ENCODE peak calls at places on chromosomes 13 and 19, in eight cellular contexts. E, B, P, D, S, A, R and F are unnamed samples.

GRCh38 chr13:27909378-27909777 is 10.4 kb upstream of the PDX1 start:
- DNase-seq in E (no peak), B (no peak), P (no peak), D (no peak), S (no peak), A (no peak), R (no peak), F (no peak)

GRCh38 chr13:68160466-68160865 is 930.3 kb upstream of the PCDH9 start:
- DNase-seq in E (no peak), B (peak), P (no peak), D (no peak), S (no peak), A (no peak), R (peak), F (no peak)

GRCh38 chr13:46288570-46289259 is 77.0 kb downstream of the LRRC63 start:
- DNase-seq in E (no peak), B (peak), P (peak), D (peak), S (no peak), A (no peak), R (peak), F (no peak)

GRCh38 chr13:24039621-24040475 is 120.7 kb upstream of the SPATA13 start:
- DNase-seq in E (no peak), B (no peak), P (no peak), D (no peak), S (no peak), A (no peak), R (no peak), F (no peak)

GRCh38 chr13:70189981-70190380 is 81.7 kb upstream of the KLHL1 start:
- DNase-seq in E (no peak), B (no peak), P (no peak), D (no peak), S (no peak), A (no peak), R (no peak), F (no peak)

GRCh38 chr13:23087884-23088283 is 92.9 kb upstream of the SGCG start:
- DNase-seq in E (no peak), B (peak), P (peak), D (no peak), S (no peak), A (no peak), R (peak), F (no peak)

GRCh38 chr13:94660695-94661324 is 51.5 kb downstream of the SOX21 start:
- DNase-seq in E (no peak), B (peak), P (no peak), D (peak), S (no peak), A (no peak), R (peak), F (no peak)

GRCh38 chr13:50123515-50123861 is 108.2 kb downstream of the KCNRG start:
- DNase-seq in E (no peak), B (no peak), P (no peak), D (no peak), S (no peak), A (no peak), R (no peak), F (no peak)

GRCh38 chr13:40060318-40061007 is 405.0 kb downstream of the COG6 start:
- DNase-seq in E (no peak), B (peak), P (no peak), D (peak), S (no peak), A (peak), R (peak), F (no peak)

GRCh38 chr19:29485293-29485692 is 40.5 kb upstream of the VSTM2B start:
- DNase-seq in E (no peak), B (no peak), P (no peak), D (no peak), S (peak), A (no peak), R (no peak), F (peak)

GRCh38 chr19:44816301-44816700 is 7.4 kb downstream of the BCAM start:
- DNase-seq in E (no peak), B (no peak), P (no peak), D (no peak), S (no peak), A (no peak), R (no peak), F (no peak)

GRCh38 chr19:7779631-7780486 is 16.8 kb downstream of the CLEC4M start:
- DNase-seq in E (no peak), B (no peak), P (no peak), D (no peak), S (no peak), A (no peak), R (no peak), F (peak)

GRCh38 chr19:56869886-56870285 is 29.4 kb upstream of the PEG3 start:
- DNase-seq in E (no peak), B (no peak), P (no peak), D (no peak), S (no peak), A (no peak), R (no peak), F (no peak)

GRCh38 chr19:33868821-33869412 is 72.2 kb downstream of the KCTD15 start:
- DNase-seq in E (no peak), B (peak), P (peak), D (no peak), S (peak), A (peak), R (no peak), F (no peak)

GRCh38 chr19:57620673-57621348 is 6.8 kb downstream of the ZNF134 start:
- DNase-seq in E (no peak), B (peak), P (no peak), D (no peak), S (no peak), A (no peak), R (peak), F (no peak)

GRCh38 chr19:6429419-6430221 is 3.9 kb downstream of the SLC25A41 start:
- DNase-seq in E (no peak), B (no peak), P (no peak), D (no peak), S (no peak), A (no peak), R (no peak), F (no peak)

GRCh38 chr19:43720936-43721335 is 5.1 kb downstream of the IRGC start:
- DNase-seq in E (no peak), B (no peak), P (no peak), D (no peak), S (no peak), A (no peak), R (peak), F (no peak)

GRCh38 chr19:52464798-52465470 is 11.6 kb downstream of the ZNF578 start:
- DNase-seq in E (no peak), B (no peak), P (peak), D (no peak), S (no peak), A (no peak), R (no peak), F (no peak)

GRCh38 chr13:94435604-94436226 is 43.8 kb downstream of the DCT start:
- DNase-seq in E (no peak), B (peak), P (peak), D (peak), S (no peak), A (no peak), R (peak), F (no peak)

GRCh38 chr13:45658586-45659235 is 43.2 kb upstream of the ERICH6B start:
- DNase-seq in E (no peak), B (peak), P (no peak), D (peak), S (no peak), A (no peak), R (peak), F (no peak)

GRCh38 chr19:12733369-12733896 is 1.1 kb downstream of the TRIR start:
- DNase-seq in E (peak), B (peak), P (no peak), D (no peak), S (no peak), A (no peak), R (peak), F (no peak)

DNA sequence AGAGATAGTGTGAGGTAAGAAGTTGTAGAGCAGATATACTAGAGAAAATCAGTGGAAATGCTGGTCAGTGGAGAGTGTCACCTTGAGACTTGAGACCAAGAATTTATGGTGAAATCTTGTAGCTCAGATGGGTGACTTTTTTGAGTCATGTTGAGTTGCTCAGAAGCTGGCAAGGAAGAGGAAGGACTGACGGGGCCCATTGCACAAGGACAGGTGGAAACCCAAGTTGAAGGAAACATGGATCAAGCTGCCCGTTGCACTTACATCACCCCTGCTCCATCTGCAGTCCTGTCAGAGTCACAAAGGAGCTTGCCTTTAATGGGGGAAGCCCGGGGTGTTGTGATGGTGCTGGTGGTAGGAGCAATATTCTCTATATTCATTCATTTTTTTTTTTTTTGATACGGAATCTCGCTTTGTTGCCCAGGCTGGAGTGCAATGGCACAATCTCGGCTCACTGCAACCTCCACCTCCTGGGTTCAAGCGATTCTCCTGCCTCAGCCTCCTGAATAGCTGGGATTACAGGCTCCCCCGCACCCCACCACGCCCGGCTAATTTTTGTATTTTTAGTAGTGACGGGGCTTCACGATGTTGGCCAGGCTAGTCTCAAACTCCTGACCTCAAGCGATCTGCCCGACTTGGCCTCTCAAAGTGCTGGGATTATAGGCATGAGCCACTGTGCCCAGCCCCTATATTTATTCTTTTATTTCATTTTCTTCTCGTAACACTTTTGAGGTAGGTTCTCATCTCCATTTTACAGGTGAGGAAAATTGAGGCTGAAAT is 27.4 kb downstream of the UBAC2 start:
- DNase-seq in E (no peak), B (no peak), P (no peak), D (no peak), S (no peak), A (no peak), R (no peak), F (no peak)
- H3K4me3 ChIP-seq in E (no peak), B (no peak), P (no peak), D (no peak), S (no peak), A (no peak), R (no peak), F (no peak)

GRCh38 chr19:1924320-1924961 is 16.5 kb upstream of the CSNK1G2 start:
- DNase-seq in E (no peak), B (no peak), P (no peak), D (no peak), S (no peak), A (no peak), R (no peak), F (no peak)

GRCh38 chr19:1923319-1923718 is 17.7 kb upstream of the CSNK1G2 start:
- DNase-seq in E (no peak), B (no peak), P (no peak), D (no peak), S (no peak), A (no peak), R (no peak), F (no peak)

GRCh38 chr19:1922803-1923202 is 17.6 kb downstream of the ADAT3 start:
- DNase-seq in E (no peak), B (no peak), P (no peak), D (no peak), S (no peak), A (no peak), R (no peak), F (no peak)

GRCh38 chr19:1929051-1929742 is 11.8 kb upstream of the CSNK1G2 start:
- DNase-seq in E (peak), B (peak), P (peak), D (no peak), S (peak), A (peak), R (peak), F (peak)

DNA sequence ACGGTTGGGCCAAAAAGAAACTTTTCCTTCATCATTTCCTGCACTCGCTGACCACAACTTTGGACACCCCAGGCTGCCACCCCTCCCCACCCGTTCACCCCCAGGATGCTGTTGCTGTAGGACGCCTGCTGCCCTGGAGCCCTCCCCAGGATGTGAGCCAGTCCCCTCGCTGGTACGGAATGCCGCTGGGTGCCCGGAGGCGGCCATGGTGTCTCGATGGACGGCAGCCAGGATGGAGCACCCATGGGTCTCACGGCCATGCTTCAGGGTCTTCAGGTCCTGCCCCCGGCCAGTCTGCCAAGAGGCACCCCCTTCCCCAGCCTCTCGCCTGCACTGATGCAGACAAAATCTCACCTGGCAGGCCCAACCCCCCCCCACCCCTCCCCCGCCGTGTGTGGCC is 15.4 kb upstream of the CSNK1G2 start:
- DNase-seq in E (no peak), B (no peak), P (no peak), D (no peak), S (no peak), A (no peak), R (no peak), F (no peak)
- TF ChIP-seq CTCF in E (no peak), B (no peak), P (no peak), D (no peak), S (no peak), A (no peak), R (no peak), F (no peak)

GRCh38 chr19:16596399-16596798 is 24.2 kb upstream of the SLC35E1 start:
- DNase-seq in E (no peak), B (no peak), P (no peak), D (no peak), S (no peak), A (no peak), R (no peak), F (no peak)

GRCh38 chr19:16593181-16593580 is 21.0 kb upstream of the SLC35E1 start:
- DNase-seq in E (no peak), B (no peak), P (no peak), D (no peak), S (no peak), A (no peak), R (no peak), F (no peak)

GRCh38 chr19:16595097-16595496 is 22.9 kb upstream of the SLC35E1 start:
- DNase-seq in E (no peak), B (no peak), P (no peak), D (no peak), S (no peak), A (no peak), R (no peak), F (no peak)

GRCh38 chr19:16594131-16594586 is 21.9 kb upstream of the SLC35E1 start:
- DNase-seq in E (no peak), B (no peak), P (no peak), D (no peak), S (no peak), A (no peak), R (no peak), F (no peak)

DNA sequence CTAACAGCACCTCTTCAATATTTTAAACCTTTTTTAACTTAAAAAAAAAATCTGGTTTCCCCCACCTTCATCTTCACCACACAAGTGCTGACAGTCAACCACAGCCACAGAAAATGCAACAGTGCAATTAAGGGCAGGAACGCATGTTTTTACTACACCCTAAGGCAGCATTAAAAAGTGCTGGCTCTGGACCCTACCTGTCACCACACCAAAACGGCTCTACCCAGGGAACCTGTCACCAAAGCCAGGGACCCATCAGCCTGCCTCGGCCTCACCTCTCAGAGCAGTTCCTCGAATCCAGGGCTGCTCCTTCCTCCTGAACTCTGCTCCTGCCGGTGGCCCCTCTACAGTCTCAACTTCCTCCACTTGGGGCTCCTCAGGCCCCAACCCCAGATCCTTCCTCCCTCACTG is 22.5 kb upstream of the SLC35E1 start:
- DNase-seq in E (no peak), B (no peak), P (no peak), D (no peak), S (no peak), A (no peak), R (no peak), F (no peak)
- H3K4me3 ChIP-seq in E (no peak), B (no peak), P (no peak), D (no peak), S (no peak), A (no peak), R (no peak), F (no peak)

DNA sequence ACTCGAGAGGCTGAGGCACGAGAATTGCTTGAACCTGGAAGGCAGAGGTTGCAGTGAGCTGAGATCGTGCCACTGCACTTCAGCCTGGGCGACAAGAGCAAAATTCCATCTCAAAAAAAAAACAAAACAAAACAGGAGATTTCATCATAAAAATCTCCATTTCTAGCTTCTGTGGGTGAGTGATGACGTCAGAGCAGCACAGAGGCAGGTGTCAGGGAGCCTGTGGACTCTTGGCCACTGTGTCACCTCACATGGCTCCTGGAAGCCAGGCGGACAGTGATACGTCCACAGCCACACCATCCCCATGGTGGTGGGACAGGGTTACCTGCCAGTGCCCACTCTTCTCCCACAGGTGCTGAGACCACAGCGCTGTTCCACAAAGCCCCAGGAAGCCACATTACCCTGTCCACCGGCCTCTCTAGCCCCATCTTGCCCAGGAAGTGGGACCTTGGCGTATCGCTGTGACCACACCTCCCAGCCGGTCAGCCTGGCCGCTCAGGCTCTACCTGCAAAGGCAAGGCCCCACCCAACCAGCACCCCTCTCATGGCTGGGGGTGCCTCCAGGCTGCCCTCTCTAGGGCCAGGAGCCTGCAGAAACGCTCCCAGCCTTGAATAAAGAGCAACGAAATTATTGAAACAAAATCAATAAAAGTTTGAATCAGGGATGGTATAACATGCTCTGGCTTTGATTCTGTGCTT is 2.5 kb upstream of the FXYD3 start:
- DNase-seq in E (no peak), B (no peak), P (no peak), D (no peak), S (no peak), A (no peak), R (no peak), F (no peak)
- TF ChIP-seq CTCF in E (no peak), B (no peak), P (no peak), D (no peak), S (no peak), A (no peak), R (no peak), F (no peak)

GRCh38 chr13:32305646-32306045 is 9.5 kb downstream of the ZAR1L start:
- DNase-seq in E (no peak), B (no peak), P (no peak), D (no peak), S (no peak), A (no peak), R (no peak), F (no peak)

GRCh38 chr13:32309312-32309711 is 5.9 kb downstream of the ZAR1L start:
- DNase-seq in E (no peak), B (no peak), P (no peak), D (no peak), S (no peak), A (no peak), R (no peak), F (no peak)

GRCh38 chr13:32311188-32311897 is 3.8 kb downstream of the ZAR1L start:
- DNase-seq in E (no peak), B (no peak), P (no peak), D (no peak), S (no peak), A (peak), R (no peak), F (no peak)

GRCh38 chr13:32314271-32314967 is 744 bp downstream of the ZAR1L start:
- DNase-seq in E (peak), B (no peak), P (no peak), D (no peak), S (peak), A (peak), R (no peak), F (peak)

GRCh38 chr13:32309812-32310706 is 5.1 kb downstream of the ZAR1L start:
- DNase-seq in E (peak), B (peak), P (peak), D (peak), S (no peak), A (no peak), R (peak), F (no peak)
- H3K4me3 ChIP-seq in E (peak), B (no peak), P (no peak), D (no peak), S (peak), A (peak), R (peak), F (peak)

DNA sequence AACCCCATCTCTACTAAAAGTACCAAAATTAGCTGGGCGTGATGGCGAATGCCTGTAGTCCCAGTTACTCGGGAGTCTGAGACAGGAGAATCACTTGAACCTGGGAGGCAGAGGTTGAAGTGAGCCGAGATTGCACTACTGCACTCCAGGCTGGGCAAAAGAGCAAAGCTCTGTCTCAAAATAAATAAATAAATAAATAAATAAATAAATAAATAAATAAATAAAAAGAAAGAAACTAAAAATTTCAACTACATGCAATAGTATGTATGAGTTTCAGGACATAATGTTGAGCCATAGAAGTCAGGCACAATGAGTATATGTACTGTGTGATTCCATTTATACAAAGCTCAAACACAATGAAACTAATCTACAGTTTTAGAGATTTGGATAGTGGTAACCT is 12.9 kb upstream of the ZNF780A start:
- DNase-seq in E (no peak), B (no peak), P (no peak), D (no peak), S (no peak), A (no peak), R (no peak), F (no peak)
- TF ChIP-seq CTCF in E (no peak), B (no peak), P (no peak), D (no peak), S (no peak), A (no peak), R (no peak), F (no peak)